ENCODE peak calls at places on chromosomes 5 and 9, in five cellular contexts. I is left ventricle myocardium inferior, A is HFFc6, X is cardiac muscle cell, E is pancreas. J is an unnamed sample.

GRCh38 chr9:114387678-114388431 is at the start of gene AKNA:
- DNase-seq in I (peak), X (peak), A (peak), E (no peak), J (peak)

GRCh38 chr5:53180971-53181370 is 71.4 kb upstream of the MOCS2 start:
- DNase-seq in E (no peak), A (no peak), X (no peak), I (no peak), J (no peak)

GRCh38 chr9:4997196-4997595 is 12.1 kb downstream of the JAK2 start:
- DNase-seq in X (no peak), E (no peak), A (no peak), I (no peak), J (no peak)

GRCh38 chr5:135204151-135204600 is 170.1 kb upstream of the PITX1 start:
- DNase-seq in I (no peak), E (no peak), A (peak), X (no peak), J (no peak)

GRCh38 chr5:153463806-153464205 is 26.7 kb upstream of the GRIA1 start:
- DNase-seq in E (no peak), I (no peak), X (no peak), A (peak), J (no peak)

GRCh38 chr9:98104445-98104881 is 14.6 kb downstream of the TRIM14 start:
- DNase-seq in E (no peak), X (no peak), I (no peak), A (no peak), J (no peak)

GRCh38 chr5:142141463-142141862 is 32.9 kb downstream of the NDFIP1 start:
- DNase-seq in A (no peak), I (no peak), E (no peak), X (no peak), J (no peak)

GRCh38 chr9:106862946-106863740 is at the start of gene ZNF462:
- DNase-seq in E (no peak), A (peak), X (peak), I (peak), J (peak)

GRCh38 chr5:171770153-171770552 is 15.5 kb upstream of the SMIM23 start:
- DNase-seq in A (no peak), X (peak), I (no peak), E (no peak), J (no peak)

GRCh38 chr5:150323092-150323491 is 20.4 kb upstream of the ARSI start:
- DNase-seq in E (no peak), X (no peak), I (no peak), A (peak), J (no peak)

GRCh38 chr9:135226369-135227050 is 139.0 kb downstream of the OLFM1 start:
- DNase-seq in E (no peak), I (peak), A (no peak), X (no peak), J (no peak)

GRCh38 chr5:52007230-52007858 is 624.1 kb downstream of the ISL1 start:
- DNase-seq in A (peak), I (no peak), X (peak), E (no peak), J (no peak)
- TF ChIP-seq CTCF in A (peak), I (peak), X (peak), E (peak), J (peak)

DNA sequence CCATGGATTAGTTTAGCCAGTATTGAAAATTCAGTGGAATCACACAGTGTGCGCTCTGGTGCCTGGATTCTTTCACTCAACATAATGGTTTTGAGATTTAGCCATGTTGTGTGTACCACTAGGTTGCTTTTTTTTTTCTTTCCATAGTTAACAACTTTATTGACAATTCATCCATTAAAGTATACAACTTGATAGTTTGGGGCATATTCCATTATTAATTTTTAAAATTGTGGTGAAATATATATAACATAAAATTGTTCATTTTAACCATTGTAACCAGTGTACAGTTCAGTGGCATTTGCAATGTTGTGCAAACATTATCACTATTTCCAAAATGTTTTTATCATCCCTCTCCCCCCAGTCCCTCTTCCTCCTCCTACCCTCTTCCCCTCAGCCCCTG is 35.2 kb downstream of the ANKRD33B start:
- DNase-seq in E (no peak), A (no peak), I (no peak), X (no peak), J (no peak)
- TF ChIP-seq CTCF in E (no peak), A (no peak), I (no peak), X (no peak), J (no peak)

GRCh38 chr9:129383415-129384088 is 205.5 kb upstream of the IER5L start:
- DNase-seq in E (peak), A (peak), X (peak), I (peak), J (no peak)
- TF ChIP-seq CTCF in E (no peak), A (peak), X (no peak), I (peak), J (no peak)

GRCh38 chr9:85130260-85130659 is 460.7 kb downstream of the NTRK2 start:
- DNase-seq in I (no peak), A (no peak), X (no peak), E (no peak), J (no peak)
- TF ChIP-seq CTCF in I (no peak), A (no peak), X (no peak), E (no peak), J (no peak)

DNA sequence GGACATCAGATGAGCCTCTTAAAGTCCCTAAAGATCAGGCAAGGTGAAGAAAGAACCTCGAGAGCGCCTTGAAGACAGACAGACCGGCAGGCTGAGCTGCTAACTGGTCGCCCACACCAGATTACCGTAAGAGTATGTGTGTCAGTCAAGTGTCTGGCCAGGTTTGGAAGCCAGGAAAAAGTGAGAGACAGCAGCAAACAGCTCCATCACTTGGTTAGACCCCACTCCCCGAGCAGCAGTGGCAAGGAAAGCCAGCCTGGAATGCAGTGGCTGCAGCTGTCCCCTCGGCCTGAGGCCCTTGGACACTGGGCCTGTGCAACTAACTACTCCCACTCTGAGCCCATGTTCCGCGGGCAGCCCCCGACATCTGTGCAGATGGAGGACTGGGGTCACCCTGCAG is 214.1 kb downstream of the DIRAS2 start:
- DNase-seq in X (no peak), A (no peak), I (no peak), E (no peak), J (no peak)
- TF ChIP-seq CTCF in X (no peak), A (no peak), I (no peak), E (no peak), J (no peak)

GRCh38 chr5:140403613-140404012 is 2.0 kb downstream of the ANKHD1 start:
- DNase-seq in X (no peak), A (no peak), E (no peak), I (no peak), J (no peak)

GRCh38 chr5:140413230-140413629 is 11.6 kb downstream of the ANKHD1 start:
- DNase-seq in A (no peak), X (no peak), I (no peak), E (no peak), J (no peak)

GRCh38 chr5:140408750-140409241 is 7.2 kb downstream of the ANKHD1 start:
- DNase-seq in A (no peak), I (no peak), E (no peak), X (no peak), J (no peak)
- TF ChIP-seq CTCF in A (no peak), I (no peak), E (no peak), X (no peak), J (no peak)

DNA sequence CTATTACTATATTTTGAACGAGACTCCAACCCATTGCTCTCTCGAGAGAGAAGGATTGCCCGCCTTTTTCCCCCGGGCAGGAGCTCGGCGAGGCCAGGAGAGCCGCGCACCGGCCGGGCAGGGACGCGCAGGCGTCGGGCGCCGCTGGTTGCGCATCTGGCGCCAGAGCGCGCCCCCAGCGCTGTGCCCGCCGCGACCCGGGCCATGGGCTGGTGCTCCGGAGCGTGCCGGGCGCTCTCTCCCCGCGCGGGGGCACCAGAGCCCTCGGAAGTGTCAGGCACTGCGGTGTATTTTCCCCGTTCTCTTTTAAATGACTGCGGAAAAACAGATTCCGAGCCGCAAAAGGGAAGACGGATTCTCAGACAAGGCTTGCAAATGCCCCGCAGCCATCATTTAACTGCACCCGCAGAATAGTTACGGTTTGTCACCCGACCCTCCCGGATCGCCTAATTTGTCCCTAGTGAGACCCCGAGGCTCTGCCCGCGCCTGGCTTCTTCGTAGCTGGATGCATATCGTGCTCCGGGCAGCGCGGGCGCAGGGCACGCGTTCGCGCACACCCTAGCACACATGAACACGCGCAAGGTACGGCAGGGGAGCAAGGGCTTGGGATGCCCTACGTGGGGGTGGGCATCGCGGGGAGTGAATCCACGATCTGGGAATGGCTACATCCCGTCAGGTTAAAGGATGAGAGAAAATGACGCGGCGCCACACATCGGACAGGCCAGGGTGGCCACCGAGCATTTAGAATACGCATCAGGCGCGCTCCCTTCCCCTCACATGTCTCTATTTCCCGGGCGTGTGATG is 1.1 kb upstream of the NTRK2 start:
- DNase-seq in X (peak), I (peak), E (peak), A (peak), J (peak)
- TF ChIP-seq CTCF in X (peak), I (peak), E (peak), A (peak), J (peak)

DNA sequence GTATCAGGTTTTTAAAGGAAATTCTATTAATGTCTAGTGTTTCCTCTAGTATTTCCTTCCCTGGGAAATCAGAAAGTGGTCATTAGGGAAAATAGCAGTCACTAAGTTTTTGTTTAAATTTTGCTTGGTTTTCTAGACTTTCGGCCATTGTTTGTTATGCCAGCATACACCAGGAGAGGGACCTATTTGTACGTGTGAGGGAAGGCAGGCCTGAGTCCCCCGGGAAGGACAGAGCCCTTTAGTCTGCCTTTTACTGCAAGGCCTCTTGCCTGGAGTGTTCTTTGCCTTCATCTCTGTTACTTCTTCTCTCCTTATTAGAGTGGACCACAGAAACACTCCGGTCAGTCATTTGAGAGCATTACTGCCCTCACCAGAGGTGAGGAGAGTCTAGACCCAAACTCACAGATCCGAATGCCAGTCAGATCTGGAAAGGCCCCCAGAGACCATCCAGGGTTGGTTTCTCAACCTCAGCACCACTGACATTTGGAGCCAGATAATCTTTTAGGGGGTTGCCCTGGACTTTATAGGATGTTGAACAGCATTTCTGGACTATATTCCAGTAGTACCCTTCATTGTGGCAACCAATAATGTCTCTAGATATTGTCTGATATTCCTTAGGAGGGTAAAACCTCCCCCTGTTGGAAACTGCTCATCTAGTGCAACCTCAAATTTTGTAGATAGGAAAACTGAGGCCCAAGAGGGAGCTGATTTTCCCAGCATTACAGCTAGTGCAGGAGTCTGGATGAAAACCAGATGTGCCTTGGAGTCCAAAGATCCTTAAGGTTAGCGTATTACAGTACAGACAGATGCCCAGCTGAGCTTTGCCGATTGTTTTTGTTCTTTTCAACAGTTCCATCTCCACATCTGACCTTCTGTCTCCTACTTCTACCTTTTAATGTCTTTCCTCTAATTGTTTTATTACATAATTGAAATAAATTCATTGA is 93.0 kb upstream of the NIPAL4 start:
- DNase-seq in E (no peak), X (peak), A (peak), I (no peak), J (peak)
- TF ChIP-seq CTCF in E (no peak), X (peak), A (peak), I (peak), J (peak)